ENCODE peak calls at places on chromosome X, in five cellular contexts. P is AG09319, H is heart right ventricle, C is ascending aorta, N is neural progenitor cell. L is an unnamed sample.
A peak's percentile ranks its signal among the peaks of the same experiment; 100 is the strongest.

GRCh38 chrX:133258481-133258880 is 40.3 kb upstream of the TFDP3 start:
- DNase-seq in P (no peak), H (no peak), C (no peak), N (no peak), L (no peak)

GRCh38 chrX:45709381-45709780 is 508.7 kb upstream of the DIPK2B start:
- DNase-seq in P (no peak), H (no peak), C (no peak), N (no peak), L (no peak)

GRCh38 chrX:10393899-10394298 is 226.5 kb downstream of the MID1 start:
- DNase-seq in P (no peak), H (no peak), C (no peak), N (no peak), L (no peak)

GRCh38 chrX:21745756-21746155 is 12.2 kb downstream of the SMPX start:
- DNase-seq in P (no peak), H (no peak), C (no peak), N (peak; percentile 8), L (peak; percentile 53)

GRCh38 chrX:133987188-133987587 is 1.8 kb upstream of the GPC3 start:
- DNase-seq in P (no peak), H (no peak), C (no peak), N (no peak), L (no peak)

GRCh38 chrX:55524487-55524886 is 34.8 kb upstream of the USP51 start:
- DNase-seq in P (no peak), H (no peak), C (no peak), N (peak; percentile 3), L (no peak)

GRCh38 chrX:140776320-140776719 is 66.8 kb downstream of the LINC00632 start:
- DNase-seq in P (no peak), H (no peak), C (no peak), N (no peak), L (no peak)

GRCh38 chrX:16695079-16695676 is 17.3 kb downstream of the CTPS2 start:
- DNase-seq in P (no peak), H (peak; percentile 28), C (peak; percentile 75), N (peak; percentile 68), L (peak; percentile 70)

GRCh38 chrX:152601848-152602616 is 35.7 kb upstream of the GABRQ start:
- DNase-seq in P (no peak), H (no peak), C (no peak), N (peak; percentile 29), L (peak; percentile 1)

GRCh38 chrX:115260330-115260729 is 26.4 kb upstream of the LRCH2 start:
- DNase-seq in P (no peak), H (no peak), C (no peak), N (no peak), L (no peak)

GRCh38 chrX:23662853-23663252 is 4.4 kb upstream of the PRDX4 start:
- DNase-seq in P (peak; percentile 10), H (no peak), C (no peak), N (no peak), L (no peak)

GRCh38 chrX:119990995-119991787 is 47.6 kb upstream of the NKAP start:
- DNase-seq in P (no peak), H (no peak), C (no peak), N (peak; percentile 45), L (no peak)

GRCh38 chrX:155086202-155086840 is 15.0 kb downstream of the BRCC3 start:
- DNase-seq in P (no peak), H (peak; percentile 11), C (no peak), N (peak; percentile 66), L (peak; percentile 38)

GRCh38 chrX:118761950-118762725 is 34.7 kb downstream of the IL13RA1 start:
- DNase-seq in P (no peak), H (no peak), C (no peak), N (peak; percentile 35), L (no peak)

DNA sequence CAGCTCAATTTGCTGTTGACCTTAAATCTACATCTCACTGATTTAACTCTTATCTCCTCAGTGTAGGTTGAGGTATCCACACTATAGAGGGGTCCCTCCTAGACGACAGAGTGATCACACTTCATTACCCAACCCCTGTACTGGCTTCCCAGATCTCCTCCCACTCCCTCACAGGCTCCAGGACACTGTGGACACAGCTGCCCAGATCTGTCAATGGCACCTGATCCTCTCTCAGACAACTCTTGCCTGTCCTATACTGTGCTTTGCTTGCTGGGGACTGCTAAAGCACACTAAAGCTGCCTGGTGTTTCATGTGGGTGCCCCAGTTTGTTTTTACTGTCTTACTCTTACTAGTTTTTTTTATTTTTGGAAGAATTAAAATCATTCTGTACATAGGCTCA is 27.9 kb downstream of the RAB40AL start:
- DNase-seq in P (no peak), H (no peak), C (no peak), N (no peak), L (no peak)
- TF ChIP-seq CTCF in P (no peak), H (no peak), C (no peak), N (no peak), L (no peak)

DNA sequence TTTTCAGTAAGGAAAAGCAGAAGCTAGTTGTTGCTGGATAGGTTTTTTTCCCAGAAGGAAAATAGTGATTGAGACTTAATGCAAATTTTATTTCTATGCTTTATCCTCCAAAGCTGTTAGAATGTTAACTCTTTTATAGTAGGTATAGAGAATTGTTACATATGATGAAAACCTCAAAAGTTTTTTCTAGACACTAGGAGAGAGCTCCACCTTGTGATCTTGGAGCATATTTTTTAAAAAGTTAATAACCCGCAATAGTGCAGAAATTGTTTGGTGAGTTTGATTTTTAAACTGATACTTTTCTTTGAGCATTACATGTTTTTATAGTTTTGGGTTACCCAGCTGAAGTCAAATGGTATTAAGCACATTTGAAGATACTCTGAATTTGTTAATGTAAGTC is 56.5 kb downstream of the STAG2 start:
- DNase-seq in P (no peak), H (no peak), C (no peak), N (no peak), L (no peak)
- TF ChIP-seq CTCF in P (peak; percentile 12), H (peak; percentile 29), C (peak; percentile 23), N (no peak), L (no peak)

GRCh38 chrX:6640727-6641126 is 105.8 kb upstream of the VCX3A start:
- DNase-seq in P (no peak), H (no peak), C (no peak), N (no peak), L (no peak)

GRCh38 chrX:6645216-6645615 is 110.3 kb upstream of the VCX3A start:
- DNase-seq in P (no peak), H (no peak), C (no peak), N (no peak), L (no peak)

DNA sequence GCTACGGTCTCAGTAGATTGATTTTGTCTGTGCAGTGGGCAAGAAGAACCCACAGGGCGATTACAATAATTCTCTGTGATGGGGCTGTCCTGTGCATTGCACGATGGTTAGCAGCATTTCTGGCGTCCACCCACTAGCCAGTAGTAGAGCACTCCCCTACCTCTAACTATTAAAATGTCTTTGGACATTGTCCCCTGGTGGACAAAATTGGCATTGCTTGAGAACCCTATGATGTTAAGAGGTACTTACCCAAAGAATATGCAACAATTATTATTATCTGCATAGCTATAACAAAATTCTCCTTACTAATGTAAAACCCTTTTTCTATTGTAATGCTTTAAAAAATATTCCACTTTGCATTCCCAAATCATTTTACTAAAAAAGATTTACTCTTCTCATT is 109.5 kb upstream of the VCX3A start:
- DNase-seq in P (no peak), H (no peak), C (no peak), N (no peak), L (no peak)
- TF ChIP-seq CTCF in P (no peak), H (no peak), C (no peak), N (peak; percentile 39), L (no peak)

GRCh38 chrX:426881-427280 is 40.2 kb upstream of the PPP2R3B start:
- DNase-seq in P (no peak), H (no peak), C (no peak), N (no peak), L (no peak)

GRCh38 chrX:429266-429825 is 42.6 kb upstream of the PPP2R3B start:
- DNase-seq in P (no peak), H (no peak), C (no peak), N (no peak), L (no peak)

GRCh38 chrX:431032-431431 is 44.3 kb upstream of the PPP2R3B start:
- DNase-seq in P (no peak), H (no peak), C (no peak), N (no peak), L (no peak)

GRCh38 chrX:425056-425455 is 38.3 kb upstream of the PPP2R3B start:
- DNase-seq in P (no peak), H (no peak), C (no peak), N (no peak), L (no peak)

DNA sequence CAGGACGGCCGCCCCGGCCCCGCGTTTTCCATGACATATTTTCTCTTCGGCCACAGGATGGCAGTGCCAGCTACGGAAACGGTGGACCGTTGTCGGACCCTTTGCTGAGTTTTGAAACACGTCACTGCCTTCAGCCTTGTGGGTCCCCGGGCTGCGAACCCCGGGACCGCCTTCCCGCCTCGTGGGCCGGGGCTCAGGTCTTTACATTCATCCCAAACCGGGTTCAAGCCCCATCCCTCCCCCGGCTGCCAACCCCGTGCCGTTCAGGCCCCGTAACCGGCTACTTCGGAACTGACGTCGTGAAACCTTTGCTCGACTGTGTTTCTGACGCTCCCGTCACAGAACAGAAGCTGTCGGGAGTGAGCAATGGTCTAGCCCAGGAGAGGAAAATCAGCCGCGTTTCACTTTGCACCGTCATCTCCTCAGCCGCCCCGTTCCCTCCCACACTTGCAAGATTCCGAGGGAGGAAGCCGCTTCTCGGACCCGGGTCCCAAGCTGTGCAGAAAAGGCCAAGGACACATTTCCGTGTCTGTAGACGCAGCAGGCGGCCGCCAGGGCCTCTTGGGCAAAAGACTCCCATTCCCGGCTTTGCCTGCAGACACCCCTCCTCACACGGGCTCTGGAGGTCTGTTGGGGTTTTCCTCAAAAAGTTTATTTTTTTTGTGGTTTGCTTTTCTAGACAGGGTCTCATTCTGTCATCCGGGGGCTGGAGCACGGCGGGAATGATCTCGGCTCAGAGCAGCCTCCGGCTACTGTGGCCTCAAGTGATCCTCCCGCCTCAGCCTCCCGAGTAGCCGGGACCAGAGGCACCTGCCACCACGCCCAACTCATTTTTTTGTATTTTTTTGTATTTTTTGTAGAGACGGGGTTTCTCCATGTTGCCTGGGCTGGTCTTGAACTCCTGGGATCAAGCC is 41.4 kb upstream of the PPP2R3B start:
- DNase-seq in P (no peak), H (no peak), C (no peak), N (peak; percentile 82), L (no peak)
- TF ChIP-seq CTCF in P (peak; percentile 41), H (no peak), C (no peak), N (peak; percentile 75), L (no peak)

GRCh38 chrX:39896951-39897740 is 200.6 kb downstream of the BCOR start:
- DNase-seq in P (no peak), H (peak; percentile 33), C (peak; percentile 79), N (peak; percentile 84), L (peak; percentile 25)

GRCh38 chrX:39897741-39898097 is 200.0 kb downstream of the BCOR start:
- DNase-seq in P (no peak), H (no peak), C (no peak), N (no peak), L (no peak)

GRCh38 chrX:39899059-39899458 is 198.7 kb downstream of the BCOR start:
- DNase-seq in P (no peak), H (no peak), C (no peak), N (no peak), L (no peak)

GRCh38 chrX:39899876-39900787 is 197.6 kb downstream of the BCOR start:
- DNase-seq in P (no peak), H (no peak), C (no peak), N (no peak), L (no peak)

GRCh38 chrX:39898147-39898546 is 199.6 kb downstream of the BCOR start:
- DNase-seq in P (no peak), H (no peak), C (no peak), N (no peak), L (no peak)
- TF ChIP-seq CTCF in P (no peak), H (no peak), C (no peak), N (no peak), L (no peak)

L was measured in Calu3.